ENCODE peak calls at places on chromosomes 2 and 18, in five cellular contexts. V is right lobe of liver, B is cardiac fibroblast, H is fibroblast of mammary gland, U is IMR-90. X is an unnamed sample.

GRCh38 chr18:49238433-49239042 is 221.9 kb downstream of the DYM start:
- DNase-seq in V (no peak), B (peak; percentile 69), H (peak; percentile 48), U (peak; percentile 51), X (no peak)

GRCh38 chr2:30511122-30512083 is 64.4 kb downstream of the LCLAT1 start:
- DNase-seq in V (no peak), B (peak; percentile 70), H (peak; percentile 81), U (peak; percentile 60), X (no peak)

GRCh38 chr2:64998658-64999061 is 9.5 kb downstream of the SLC1A4 start:
- DNase-seq in V (peak; percentile 52), B (peak; percentile 64), H (peak; percentile 26), U (peak; percentile 74), X (no peak)

GRCh38 chr2:28413896-28414290 is 21.2 kb downstream of the FOSL2 start:
- DNase-seq in V (no peak), B (no peak), H (no peak), U (no peak), X (no peak)

GRCh38 chr2:231523451-231524266 is 6.6 kb downstream of the NMUR1 start:
- DNase-seq in V (no peak), B (no peak), H (no peak), U (no peak), X (no peak)

GRCh38 chr2:3319745-3320566 is 57.7 kb downstream of the EIPR1 start:
- DNase-seq in V (no peak), B (no peak), H (no peak), U (no peak), X (no peak)

GRCh38 chr18:53909668-53910067 is 314.8 kb downstream of the MBD2 start:
- DNase-seq in V (no peak), B (peak; percentile 66), H (peak; percentile 59), U (peak; percentile 1), X (no peak)

GRCh38 chr2:109516445-109517117 is 97.2 kb downstream of the SEPTIN10 start:
- DNase-seq in V (peak; percentile 75), B (peak; percentile 57), H (no peak), U (peak; percentile 23), X (peak; percentile 63)

GRCh38 chr18:74898965-74899364 is 301.3 kb downstream of the ZNF407 start:
- DNase-seq in V (no peak), B (peak; percentile 62), H (peak; percentile 77), U (peak; percentile 68), X (no peak)

GRCh38 chr2:199663157-199663556 is 187.8 kb downstream of the FTCDNL1 start:
- DNase-seq in V (no peak), B (no peak), H (no peak), U (no peak), X (peak; percentile 38)

GRCh38 chr2:71614976-71615768 is 161.8 kb downstream of the DYSF start:
- DNase-seq in V (peak; percentile 72), B (peak; percentile 66), H (peak; percentile 56), U (peak; percentile 8), X (no peak)

GRCh38 chr2:161238559-161239415 is 69.4 kb upstream of the PSMD14 start:
- DNase-seq in V (peak; percentile 74), B (peak; percentile 49), H (peak; percentile 33), U (peak; percentile 23), X (peak; percentile 46)

GRCh38 chr2:33475381-33476099 is 909 bp upstream of the RASGRP3 start:
- DNase-seq in V (peak; percentile 78), B (peak; percentile 78), H (peak; percentile 79), U (peak; percentile 83), X (peak; percentile 73)

GRCh38 chr2:221676566-221677172 is 104.6 kb upstream of the EPHA4 start:
- DNase-seq in V (no peak), B (no peak), H (peak; percentile 22), U (peak; percentile 59), X (no peak)

GRCh38 chr2:118738524-118739308 is 108.7 kb downstream of the EN1 start:
- DNase-seq in V (no peak), B (peak; percentile 99), H (peak; percentile 100), U (peak; percentile 98), X (no peak)

GRCh38 chr2:95043300-95043786 is 17.8 kb downstream of the MAL start:
- DNase-seq in V (no peak), B (peak; percentile 80), H (peak; percentile 81), U (peak; percentile 90), X (no peak)

GRCh38 chr2:53970898-53971681 is at the start of gene PSME4:
- DNase-seq in V (peak; percentile 97), B (peak; percentile 87), H (peak; percentile 72), U (peak; percentile 84), X (peak; percentile 95)
- TF ChIP-seq CTCF in V (no peak), B (no peak), H (no peak), U (no peak), X (no peak)

GRCh38 chr2:171447675-171448074 is 13.6 kb downstream of the DCAF17 start:
- DNase-seq in V (no peak), B (peak; percentile 4), H (no peak), U (no peak), X (no peak)
- TF ChIP-seq CTCF in V (no peak), B (no peak), H (no peak), U (peak; percentile 26), X (peak; percentile 15)

GRCh38 chr2:195819276-195819675 is 162.2 kb downstream of the SLC39A10 start:
- DNase-seq in V (no peak), B (no peak), H (no peak), U (peak; percentile 21), X (no peak)

GRCh38 chr2:195818521-195818920 is 161.5 kb downstream of the SLC39A10 start:
- DNase-seq in V (no peak), B (peak; percentile 44), H (peak; percentile 58), U (peak; percentile 90), X (no peak)

GRCh38 chr2:195820373-195820772 is 163.3 kb downstream of the SLC39A10 start:
- DNase-seq in V (no peak), B (peak; percentile 73), H (peak; percentile 72), U (peak; percentile 77), X (no peak)

GRCh38 chr2:195821566-195821932 is 164.5 kb downstream of the SLC39A10 start:
- DNase-seq in V (no peak), B (no peak), H (no peak), U (no peak), X (no peak)

GRCh38 chr2:195820867-195821565 is 164.0 kb downstream of the SLC39A10 start:
- DNase-seq in V (no peak), B (no peak), H (no peak), U (peak; percentile 1), X (no peak)
- TF ChIP-seq CTCF in V (no peak), B (no peak), H (no peak), U (no peak), X (no peak)

DNA sequence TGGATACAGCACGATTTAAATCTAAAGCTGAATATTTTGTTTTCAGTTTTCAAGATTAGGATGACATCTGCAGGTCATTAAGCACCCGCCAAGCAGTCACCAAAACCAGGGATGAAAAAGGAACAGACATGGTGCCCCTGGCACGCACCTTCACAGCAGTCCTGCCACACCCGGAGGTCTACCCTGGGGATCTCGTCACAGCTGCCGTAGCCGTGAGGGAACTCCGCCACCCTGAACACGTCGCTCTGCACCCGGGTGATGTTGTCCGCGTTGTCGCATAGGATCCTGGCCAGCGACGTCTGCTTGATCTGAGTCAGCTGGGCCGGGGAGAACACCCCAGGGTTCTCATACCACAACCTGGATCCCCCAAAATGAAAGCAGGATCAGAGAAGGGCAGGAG is 101.1 kb downstream of the PXDN start:
- DNase-seq in V (no peak), B (no peak), H (no peak), U (no peak), X (no peak)
- TF ChIP-seq CTCF in V (no peak), B (no peak), H (no peak), U (no peak), X (no peak)

GRCh38 chr2:173720310-173720709 is 244.9 kb downstream of the SP3 start:
- DNase-seq in V (no peak), B (peak; percentile 58), H (peak; percentile 81), U (peak; percentile 60), X (no peak)
- TF ChIP-seq CTCF in V (no peak), B (peak; percentile 33), H (peak; percentile 36), U (peak; percentile 9), X (no peak)

GRCh38 chr2:12321017-12321641 is 395.6 kb upstream of the TRIB2 start:
- DNase-seq in V (no peak), B (peak; percentile 96), H (peak; percentile 98), U (peak; percentile 98), X (no peak)
- TF ChIP-seq CTCF in V (no peak), B (no peak), H (peak; percentile 8), U (no peak), X (no peak)